ENCODE peak calls at places on chromosomes 11 and 22, in nine cellular contexts. T is cardiac muscle cell, M is A549, L is PC-9, E is endodermal cell, W is GM23338, D is esophagus squamous epithelium, Z is sigmoid colon, S is mammary epithelial cell. N is an unnamed sample.
A peak's percentile ranks its signal among the peaks of the same experiment; 100 is the strongest.

GRCh38 chr11:45218705-45219104 is 67.4 kb downstream of the SYT13 start:
- DNase-seq in T (no peak), M (no peak), L (no peak), E (no peak), W (no peak), D (no peak), Z (no peak), S (no peak), N (no peak)

GRCh38 chr22:27603823-27604190 is 197.7 kb downstream of the MN1 start:
- DNase-seq in T (peak; percentile 18), M (no peak), L (no peak), E (no peak), W (peak; percentile 47), D (no peak), Z (no peak), S (no peak), N (no peak)

GRCh38 chr11:63670077-63670737 is 969 bp downstream of the ATL3 start:
- DNase-seq in T (no peak), M (no peak), L (peak; percentile 34), E (no peak), W (no peak), D (no peak), Z (no peak), S (peak; percentile 32), N (no peak)

GRCh38 chr22:19820880-19821522 is 33.7 kb downstream of the GNB1L start:
- DNase-seq in T (no peak), M (no peak), L (no peak), E (peak; percentile 54), W (peak; percentile 47), D (no peak), Z (peak; percentile 58), S (no peak), N (peak; percentile 41)

GRCh38 chr11:77175869-77176539 is 48.0 kb downstream of the MYO7A start:
- DNase-seq in T (peak; percentile 31), M (no peak), L (no peak), E (peak; percentile 88), W (peak; percentile 72), D (no peak), Z (peak; percentile 80), S (no peak), N (peak; percentile 66)

GRCh38 chr11:22976146-22976545 is 115.9 kb upstream of the CCDC179 start:
- DNase-seq in T (no peak), M (peak; percentile 18), L (peak; percentile 60), E (no peak), W (no peak), D (no peak), Z (no peak), S (peak; percentile 69), N (no peak)

GRCh38 chr11:125504580-125504979 is 8.5 kb upstream of the FEZ1 start:
- DNase-seq in T (no peak), M (no peak), L (no peak), E (no peak), W (no peak), D (no peak), Z (no peak), S (no peak), N (no peak)

GRCh38 chr22:45460288-45461109 is 42.2 kb upstream of the FBLN1 start:
- DNase-seq in T (no peak), M (no peak), L (no peak), E (no peak), W (no peak), D (no peak), Z (peak; percentile 91), S (no peak), N (no peak)

GRCh38 chr22:31103111-31103510 is 4.3 kb downstream of the SELENOM start:
- DNase-seq in T (no peak), M (no peak), L (peak; percentile 15), E (no peak), W (no peak), D (no peak), Z (no peak), S (no peak), N (no peak)

GRCh38 chr22:31102441-31103081 is 4.8 kb downstream of the SELENOM start:
- DNase-seq in T (no peak), M (peak; percentile 57), L (peak; percentile 71), E (no peak), W (no peak), D (no peak), Z (peak; percentile 99), S (peak; percentile 58), N (no peak)

GRCh38 chr22:31099841-31100761 is 7.3 kb downstream of the SELENOM start:
- DNase-seq in T (no peak), M (no peak), L (peak; percentile 5), E (peak; percentile 39), W (no peak), D (no peak), Z (peak; percentile 71), S (no peak), N (no peak)

GRCh38 chr22:31099386-31099785 is 8.0 kb downstream of the SELENOM start:
- DNase-seq in T (no peak), M (no peak), L (peak; percentile 22), E (no peak), W (no peak), D (no peak), Z (no peak), S (no peak), N (no peak)

DNA sequence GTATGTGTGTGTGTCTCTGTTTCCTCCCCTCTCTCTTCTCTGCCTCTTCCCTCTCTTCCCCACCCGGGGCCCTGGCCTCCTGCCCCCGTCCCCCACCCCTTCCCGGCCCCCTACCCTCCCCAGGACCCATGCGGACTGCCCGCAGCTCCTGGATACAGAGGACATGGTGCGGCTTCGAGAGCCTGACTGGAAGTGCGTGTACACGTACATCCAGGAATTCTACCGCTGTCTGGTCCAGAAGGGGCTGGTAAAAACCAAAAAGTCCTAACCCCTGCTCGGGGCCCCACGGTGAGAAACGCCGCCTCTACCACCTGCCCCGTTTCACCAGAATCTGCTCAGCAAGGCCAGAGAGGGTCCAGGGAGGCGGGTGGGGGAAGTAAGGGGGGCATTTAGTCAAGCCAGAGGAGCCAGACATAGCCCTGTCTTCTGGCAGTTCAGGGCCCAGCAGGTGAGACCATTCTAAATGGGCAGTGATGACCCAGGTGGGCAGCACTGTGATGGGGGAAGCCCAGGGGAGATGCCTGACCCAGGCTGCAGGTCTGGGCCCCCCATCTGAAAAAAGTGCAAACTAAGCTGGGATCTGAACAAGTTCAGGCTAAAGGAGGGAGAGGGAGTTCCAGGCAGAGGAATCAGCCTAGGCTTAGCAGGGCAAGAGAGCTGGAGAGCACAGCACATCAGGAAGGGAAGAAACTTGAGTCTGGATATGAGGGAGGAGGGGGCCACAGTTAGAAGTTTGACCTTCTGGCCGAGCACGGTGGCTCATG is 6.4 kb downstream of the SELENOM start:
- DNase-seq in T (no peak), M (no peak), L (peak; percentile 2), E (peak; percentile 32), W (no peak), D (no peak), Z (no peak), S (no peak), N (no peak)
- H3K4me1 ChIP-seq in T (peaks cover 4% of the 10 kb centered on the region), M (peaks cover 14% of the 10 kb centered on the region), L (peaks cover 15% of the 10 kb centered on the region), E (no peaks in the 10 kb centered on the region), W (peaks cover 22% of the 10 kb centered on the region), D (peaks cover 90% of the 10 kb centered on the region), Z (peaks cover 96% of the 10 kb centered on the region), S (peaks cover 3% of the 10 kb centered on the region), N (no peaks in the 10 kb centered on the region)

DNA sequence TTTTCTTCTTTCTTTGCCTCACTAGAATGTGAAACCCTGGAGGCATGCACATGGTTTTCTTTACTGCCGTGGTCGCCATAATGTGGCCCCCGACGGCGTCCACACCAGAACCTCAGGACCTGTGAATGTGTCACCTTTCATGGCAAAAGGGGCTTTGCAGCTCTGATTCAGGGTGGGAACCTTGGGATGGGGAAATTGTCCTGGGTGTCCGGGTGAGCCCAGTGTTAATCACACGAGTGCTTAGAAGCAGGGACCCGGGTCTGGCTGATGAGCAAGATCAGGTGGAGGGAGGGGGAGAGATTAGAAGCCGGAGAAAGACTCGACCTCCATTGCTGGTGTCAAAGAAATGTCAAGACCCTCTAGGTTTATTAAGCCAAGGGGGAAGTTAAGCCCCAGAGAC is 74.7 kb upstream of the SHISAL1 start:
- DNase-seq in T (no peak), M (no peak), L (peak; percentile 28), E (peak; percentile 3), W (no peak), D (no peak), Z (peak; percentile 57), S (no peak), N (peak; percentile 6)
- H3K27ac ChIP-seq in T (no peak overlapping the region), M (no peak overlapping the region), L (no peak overlapping the region), E (no peak overlapping the region), W (no peak overlapping the region), D (no peak overlapping the region), Z (no peak overlapping the region), S (no peak overlapping the region), N (no peak overlapping the region)

GRCh38 chr22:47059701-47060161 is 297.3 kb downstream of the TBC1D22A start:
- DNase-seq in T (no peak), M (no peak), L (no peak), E (no peak), W (no peak), D (no peak), Z (peak; percentile 69), S (peak; percentile 1), N (no peak)

GRCh38 chr22:47063071-47063509 is 300.6 kb downstream of the TBC1D22A start:
- DNase-seq in T (no peak), M (no peak), L (no peak), E (peak; percentile 33), W (no peak), D (no peak), Z (no peak), S (no peak), N (no peak)

GRCh38 chr22:47060718-47061117 is 298.3 kb downstream of the TBC1D22A start:
- DNase-seq in T (no peak), M (no peak), L (no peak), E (no peak), W (no peak), D (no peak), Z (peak; percentile 18), S (no peak), N (no peak)

GRCh38 chr22:47062126-47062525 is 299.7 kb downstream of the TBC1D22A start:
- DNase-seq in T (no peak), M (no peak), L (no peak), E (no peak), W (no peak), D (no peak), Z (no peak), S (no peak), N (no peak)

GRCh38 chr22:47061226-47061625 is 298.8 kb downstream of the TBC1D22A start:
- DNase-seq in T (no peak), M (no peak), L (no peak), E (no peak), W (no peak), D (no peak), Z (no peak), S (no peak), N (no peak)
- H3K4me3 ChIP-seq in T (no peak overlapping the region), M (no peak overlapping the region), L (no peak overlapping the region), E (no peak overlapping the region), W (no peak overlapping the region), D (no peak overlapping the region), Z (no peak overlapping the region), S (no peak overlapping the region), N (no peak overlapping the region)

GRCh38 chr11:10117709-10118341 is 176.2 kb downstream of the SBF2 start:
- DNase-seq in T (no peak), M (no peak), L (no peak), E (no peak), W (no peak), D (no peak), Z (no peak), S (peak; percentile 26), N (no peak)

GRCh38 chr11:10113852-10114251 is 180.2 kb downstream of the SBF2 start:
- DNase-seq in T (no peak), M (no peak), L (no peak), E (no peak), W (no peak), D (no peak), Z (no peak), S (no peak), N (no peak)

GRCh38 chr11:10114593-10115404 is 179.2 kb downstream of the SBF2 start:
- DNase-seq in T (no peak), M (no peak), L (no peak), E (no peak), W (no peak), D (no peak), Z (no peak), S (no peak), N (no peak)

GRCh38 chr11:10118830-10119229 is 175.2 kb downstream of the SBF2 start:
- DNase-seq in T (no peak), M (no peak), L (no peak), E (no peak), W (no peak), D (no peak), Z (no peak), S (no peak), N (no peak)

DNA sequence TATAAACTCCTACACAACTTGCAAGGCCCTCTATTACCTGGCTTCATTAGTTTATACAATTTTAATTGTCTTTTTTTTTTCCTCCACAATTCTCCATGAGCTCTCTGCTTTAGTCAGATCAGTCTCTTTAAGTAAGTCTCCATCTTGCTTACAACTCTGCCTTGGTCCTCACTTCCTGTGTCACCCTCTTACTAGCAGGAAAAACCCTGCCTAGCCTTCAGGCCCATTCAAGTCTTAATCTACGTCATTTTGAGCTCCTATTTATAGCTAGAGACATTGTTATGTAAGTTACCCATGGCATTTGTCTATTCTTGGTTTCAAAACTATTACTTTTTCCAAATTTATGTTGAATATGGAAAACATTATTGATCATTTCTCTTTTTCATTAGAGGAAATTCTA is 177.4 kb downstream of the SBF2 start:
- DNase-seq in T (no peak), M (no peak), L (no peak), E (no peak), W (no peak), D (no peak), Z (no peak), S (no peak), N (no peak)
- H3K4me1 ChIP-seq in T (no peaks in the 10 kb centered on the region), M (peaks cover 17% of the 10 kb centered on the region), L (no peaks in the 10 kb centered on the region), E (no peaks in the 10 kb centered on the region), W (no peaks in the 10 kb centered on the region), D (peaks cover 40% of the 10 kb centered on the region), Z (peaks cover 11% of the 10 kb centered on the region), S (no peaks in the 10 kb centered on the region), N (peaks cover 9% of the 10 kb centered on the region)

N was measured in lower lobe of right lung.